ENCODE peak calls at places on chromosomes 13 and 19, in six cellular contexts. One of them, this sample, is unnamed.

GRCh38 chr19:18233224-18233825 is 7.1 kb upstream of the PDE4C start:
- DNase-seq in CD4-positive, alpha-beta T cell: peak; percentile 40
- DNase-seq in ecto neural progenitor cell: no peak
- DNase-seq in activated CD4-positive, alpha-beta T cell treated with anti-CD3 and anti-CD28 coated beads, Interleukin-2, amount 10 ng/mL, durations not matched to agents 7 days and 5 days: peak; percentile 69
- DNase-seq in GM19239: peak; percentile 58
- DNase-seq in heart left ventricle: no peak
- DNase-seq in this sample: peak; percentile 63

GRCh38 chr19:2255982-2256685 is at the start of gene JSRP1:
- DNase-seq in GM19239: no peak
- DNase-seq in activated CD4-positive, alpha-beta T cell treated with anti-CD3 and anti-CD28 coated beads, Interleukin-2, amount 10 ng/mL, durations not matched to agents 7 days and 5 days: no peak
- DNase-seq in heart left ventricle: no peak
- DNase-seq in ecto neural progenitor cell: no peak
- DNase-seq in CD4-positive, alpha-beta T cell: no peak
- DNase-seq in this sample: peak; percentile 87

GRCh38 chr13:98653471-98653985 is 76.6 kb upstream of the STK24 start:
- DNase-seq in CD4-positive, alpha-beta T cell: peak; percentile 64
- DNase-seq in GM19239: peak; percentile 75
- DNase-seq in heart left ventricle: peak; percentile 73
- DNase-seq in activated CD4-positive, alpha-beta T cell treated with anti-CD3 and anti-CD28 coated beads, Interleukin-2, amount 10 ng/mL, durations not matched to agents 7 days and 5 days: peak; percentile 72
- DNase-seq in ecto neural progenitor cell: peak; percentile 83
- DNase-seq in this sample: peak; percentile 90

GRCh38 chr13:43387880-43388279 is 364.5 kb downstream of the DNAJC15 start:
- DNase-seq in CD4-positive, alpha-beta T cell: no peak
- DNase-seq in heart left ventricle: no peak
- DNase-seq in GM19239: no peak
- DNase-seq in activated CD4-positive, alpha-beta T cell treated with anti-CD3 and anti-CD28 coated beads, Interleukin-2, amount 10 ng/mL, durations not matched to agents 7 days and 5 days: no peak
- DNase-seq in ecto neural progenitor cell: no peak
- DNase-seq in this sample: no peak

GRCh38 chr13:77002590-77003190 is 10.8 kb downstream of the CLN5 start:
- DNase-seq in heart left ventricle: no peak
- DNase-seq in CD4-positive, alpha-beta T cell: no peak
- DNase-seq in ecto neural progenitor cell: no peak
- DNase-seq in activated CD4-positive, alpha-beta T cell treated with anti-CD3 and anti-CD28 coated beads, Interleukin-2, amount 10 ng/mL, durations not matched to agents 7 days and 5 days: no peak
- DNase-seq in GM19239: no peak
- DNase-seq in this sample: no peak

GRCh38 chr13:99419591-99420243 is 81.6 kb upstream of the TM9SF2 start:
- DNase-seq in heart left ventricle: no peak
- DNase-seq in activated CD4-positive, alpha-beta T cell treated with anti-CD3 and anti-CD28 coated beads, Interleukin-2, amount 10 ng/mL, durations not matched to agents 7 days and 5 days: no peak
- DNase-seq in GM19239: no peak
- DNase-seq in CD4-positive, alpha-beta T cell: no peak
- DNase-seq in ecto neural progenitor cell: no peak
- DNase-seq in this sample: no peak

GRCh38 chr13:26964278-26965057 is 203.9 kb upstream of the GPR12 start:
- DNase-seq in GM19239: no peak
- DNase-seq in activated CD4-positive, alpha-beta T cell treated with anti-CD3 and anti-CD28 coated beads, Interleukin-2, amount 10 ng/mL, durations not matched to agents 7 days and 5 days: no peak
- DNase-seq in CD4-positive, alpha-beta T cell: no peak
- DNase-seq in ecto neural progenitor cell: no peak
- DNase-seq in heart left ventricle: peak; percentile 82
- DNase-seq in this sample: peak; percentile 47

GRCh38 chr19:5113101-5113557 is 144.2 kb downstream of the KDM4B start:
- DNase-seq in activated CD4-positive, alpha-beta T cell treated with anti-CD3 and anti-CD28 coated beads, Interleukin-2, amount 10 ng/mL, durations not matched to agents 7 days and 5 days: no peak
- DNase-seq in heart left ventricle: no peak
- DNase-seq in CD4-positive, alpha-beta T cell: no peak
- DNase-seq in GM19239: no peak
- DNase-seq in ecto neural progenitor cell: no peak
- DNase-seq in this sample: no peak

GRCh38 chr19:45645068-45645630 is 6.0 kb upstream of the EML2 start:
- DNase-seq in CD4-positive, alpha-beta T cell: no peak
- DNase-seq in ecto neural progenitor cell: no peak
- DNase-seq in activated CD4-positive, alpha-beta T cell treated with anti-CD3 and anti-CD28 coated beads, Interleukin-2, amount 10 ng/mL, durations not matched to agents 7 days and 5 days: no peak
- DNase-seq in GM19239: no peak
- DNase-seq in heart left ventricle: no peak
- DNase-seq in this sample: no peak

GRCh38 chr13:48125794-48126228 is 30.9 kb upstream of the MED4 start:
- DNase-seq in heart left ventricle: peak; percentile 52
- DNase-seq in GM19239: no peak
- DNase-seq in ecto neural progenitor cell: no peak
- DNase-seq in activated CD4-positive, alpha-beta T cell treated with anti-CD3 and anti-CD28 coated beads, Interleukin-2, amount 10 ng/mL, durations not matched to agents 7 days and 5 days: no peak
- DNase-seq in CD4-positive, alpha-beta T cell: no peak
- DNase-seq in this sample: no peak

GRCh38 chr19:55777528-55777927 is 8.6 kb downstream of the RFPL4AL1 start:
- DNase-seq in activated CD4-positive, alpha-beta T cell treated with anti-CD3 and anti-CD28 coated beads, Interleukin-2, amount 10 ng/mL, durations not matched to agents 7 days and 5 days: no peak
- DNase-seq in heart left ventricle: no peak
- DNase-seq in CD4-positive, alpha-beta T cell: no peak
- DNase-seq in ecto neural progenitor cell: no peak
- DNase-seq in GM19239: no peak
- DNase-seq in this sample: no peak

GRCh38 chr19:5436101-5436947 is 18.9 kb upstream of the ZNRF4 start:
- DNase-seq in GM19239: no peak
- DNase-seq in activated CD4-positive, alpha-beta T cell treated with anti-CD3 and anti-CD28 coated beads, Interleukin-2, amount 10 ng/mL, durations not matched to agents 7 days and 5 days: no peak
- DNase-seq in heart left ventricle: no peak
- DNase-seq in CD4-positive, alpha-beta T cell: no peak
- DNase-seq in ecto neural progenitor cell: peak; percentile 95
- DNase-seq in this sample: no peak

GRCh38 chr13:28131646-28132045 is 6.7 kb upstream of the PAN3 start:
- DNase-seq in CD4-positive, alpha-beta T cell: no peak
- DNase-seq in GM19239: no peak
- DNase-seq in ecto neural progenitor cell: no peak
- DNase-seq in activated CD4-positive, alpha-beta T cell treated with anti-CD3 and anti-CD28 coated beads, Interleukin-2, amount 10 ng/mL, durations not matched to agents 7 days and 5 days: no peak
- DNase-seq in heart left ventricle: no peak
- DNase-seq in this sample: no peak

GRCh38 chr19:45152504-45153338 is 8.1 kb downstream of the NKPD1 start:
- DNase-seq in activated CD4-positive, alpha-beta T cell treated with anti-CD3 and anti-CD28 coated beads, Interleukin-2, amount 10 ng/mL, durations not matched to agents 7 days and 5 days: peak; percentile 65
- DNase-seq in GM19239: peak; percentile 69
- DNase-seq in heart left ventricle: peak; percentile 62
- DNase-seq in CD4-positive, alpha-beta T cell: peak; percentile 23
- DNase-seq in ecto neural progenitor cell: peak; percentile 70
- DNase-seq in this sample: no peak

GRCh38 chr13:46389985-46390384 is 2.9 kb upstream of the RUBCNL start:
- DNase-seq in GM19239: no peak
- DNase-seq in CD4-positive, alpha-beta T cell: no peak
- DNase-seq in activated CD4-positive, alpha-beta T cell treated with anti-CD3 and anti-CD28 coated beads, Interleukin-2, amount 10 ng/mL, durations not matched to agents 7 days and 5 days: peak; percentile 30
- DNase-seq in ecto neural progenitor cell: no peak
- DNase-seq in heart left ventricle: peak; percentile 30
- DNase-seq in this sample: no peak

GRCh38 chr13:32246468-32246867 is 68.7 kb downstream of the ZAR1L start:
- DNase-seq in heart left ventricle: peak; percentile 73
- DNase-seq in CD4-positive, alpha-beta T cell: no peak
- DNase-seq in activated CD4-positive, alpha-beta T cell treated with anti-CD3 and anti-CD28 coated beads, Interleukin-2, amount 10 ng/mL, durations not matched to agents 7 days and 5 days: peak; percentile 53
- DNase-seq in GM19239: peak; percentile 46
- DNase-seq in ecto neural progenitor cell: peak; percentile 75
- DNase-seq in this sample: peak; percentile 21

GRCh38 chr19:35040826-35041547 is 534 bp upstream of the HPN start:
- DNase-seq in heart left ventricle: peak; percentile 96
- DNase-seq in activated CD4-positive, alpha-beta T cell treated with anti-CD3 and anti-CD28 coated beads, Interleukin-2, amount 10 ng/mL, durations not matched to agents 7 days and 5 days: no peak
- DNase-seq in GM19239: no peak
- DNase-seq in CD4-positive, alpha-beta T cell: no peak
- DNase-seq in ecto neural progenitor cell: peak; percentile 77
- DNase-seq in this sample: peak; percentile 28

GRCh38 chr19:10230155-10230903 is 802 bp downstream of the S1PR2 start:
- DNase-seq in heart left ventricle: peak; percentile 64
- DNase-seq in ecto neural progenitor cell: peak; percentile 84
- DNase-seq in activated CD4-positive, alpha-beta T cell treated with anti-CD3 and anti-CD28 coated beads, Interleukin-2, amount 10 ng/mL, durations not matched to agents 7 days and 5 days: peak; percentile 56
- DNase-seq in GM19239: no peak
- DNase-seq in CD4-positive, alpha-beta T cell: peak; percentile 64
- DNase-seq in this sample: peak; percentile 59

GRCh38 chr13:76019421-76020044 is 383.4 kb downstream of the LMO7 start:
- DNase-seq in GM19239: no peak
- DNase-seq in CD4-positive, alpha-beta T cell: no peak
- DNase-seq in ecto neural progenitor cell: peak; percentile 79
- DNase-seq in activated CD4-positive, alpha-beta T cell treated with anti-CD3 and anti-CD28 coated beads, Interleukin-2, amount 10 ng/mL, durations not matched to agents 7 days and 5 days: no peak
- DNase-seq in heart left ventricle: no peak
- DNase-seq in this sample: peak; percentile 54

GRCh38 chr19:28303502-28303901 is 909.4 kb downstream of the UQCRFS1 start:
- DNase-seq in heart left ventricle: no peak
- DNase-seq in GM19239: no peak
- DNase-seq in activated CD4-positive, alpha-beta T cell treated with anti-CD3 and anti-CD28 coated beads, Interleukin-2, amount 10 ng/mL, durations not matched to agents 7 days and 5 days: no peak
- DNase-seq in CD4-positive, alpha-beta T cell: no peak
- DNase-seq in ecto neural progenitor cell: no peak
- DNase-seq in this sample: no peak

GRCh38 chr13:54183166-54183565 is 1154.6 kb downstream of the OLFM4 start:
- DNase-seq in ecto neural progenitor cell: no peak
- DNase-seq in GM19239: no peak
- DNase-seq in CD4-positive, alpha-beta T cell: no peak
- DNase-seq in heart left ventricle: no peak
- DNase-seq in activated CD4-positive, alpha-beta T cell treated with anti-CD3 and anti-CD28 coated beads, Interleukin-2, amount 10 ng/mL, durations not matched to agents 7 days and 5 days: no peak
- DNase-seq in this sample: no peak

GRCh38 chr19:51480590-51480989 is 2.3 kb downstream of the CEACAM18 start:
- DNase-seq in GM19239: no peak
- DNase-seq in heart left ventricle: no peak
- DNase-seq in CD4-positive, alpha-beta T cell: no peak
- DNase-seq in activated CD4-positive, alpha-beta T cell treated with anti-CD3 and anti-CD28 coated beads, Interleukin-2, amount 10 ng/mL, durations not matched to agents 7 days and 5 days: peak; percentile 9
- DNase-seq in ecto neural progenitor cell: peak; percentile 58
- DNase-seq in this sample: no peak

GRCh38 chr19:37936166-37936565 is 29.2 kb downstream of the SIPA1L3 start:
- DNase-seq in heart left ventricle: no peak
- DNase-seq in ecto neural progenitor cell: no peak
- DNase-seq in CD4-positive, alpha-beta T cell: no peak
- DNase-seq in activated CD4-positive, alpha-beta T cell treated with anti-CD3 and anti-CD28 coated beads, Interleukin-2, amount 10 ng/mL, durations not matched to agents 7 days and 5 days: no peak
- DNase-seq in GM19239: no peak
- DNase-seq in this sample: no peak

GRCh38 chr13:51599444-51600176 is 15.3 kb downstream of the WDFY2 start:
- DNase-seq in heart left ventricle: no peak
- DNase-seq in CD4-positive, alpha-beta T cell: no peak
- DNase-seq in GM19239: no peak
- DNase-seq in activated CD4-positive, alpha-beta T cell treated with anti-CD3 and anti-CD28 coated beads, Interleukin-2, amount 10 ng/mL, durations not matched to agents 7 days and 5 days: no peak
- DNase-seq in ecto neural progenitor cell: no peak
- DNase-seq in this sample: no peak

GRCh38 chr19:57465680-57466381 is 8.9 kb upstream of the VN1R1 start:
- DNase-seq in GM19239: no peak
- DNase-seq in heart left ventricle: no peak
- DNase-seq in CD4-positive, alpha-beta T cell: no peak
- DNase-seq in ecto neural progenitor cell: no peak
- DNase-seq in activated CD4-positive, alpha-beta T cell treated with anti-CD3 and anti-CD28 coated beads, Interleukin-2, amount 10 ng/mL, durations not matched to agents 7 days and 5 days: peak; percentile 50
- DNase-seq in this sample: no peak

GRCh38 chr19:17616961-17617806 is 61.7 kb downstream of the COLGALT1 start:
- DNase-seq in ecto neural progenitor cell: peak; percentile 72
- DNase-seq in GM19239: no peak
- DNase-seq in activated CD4-positive, alpha-beta T cell treated with anti-CD3 and anti-CD28 coated beads, Interleukin-2, amount 10 ng/mL, durations not matched to agents 7 days and 5 days: no peak
- DNase-seq in heart left ventricle: no peak
- DNase-seq in CD4-positive, alpha-beta T cell: no peak
- DNase-seq in this sample: no peak

GRCh38 chr19:17468302-17469091 is 1.8 kb upstream of the SLC27A1 start:
- DNase-seq in CD4-positive, alpha-beta T cell: no peak
- DNase-seq in activated CD4-positive, alpha-beta T cell treated with anti-CD3 and anti-CD28 coated beads, Interleukin-2, amount 10 ng/mL, durations not matched to agents 7 days and 5 days: no peak
- DNase-seq in ecto neural progenitor cell: peak; percentile 52
- DNase-seq in heart left ventricle: peak; percentile 90
- DNase-seq in GM19239: no peak
- DNase-seq in this sample: no peak

GRCh38 chr13:97506511-97506910 is 72.5 kb downstream of the RAP2A start:
- DNase-seq in ecto neural progenitor cell: no peak
- DNase-seq in GM19239: no peak
- DNase-seq in heart left ventricle: no peak
- DNase-seq in CD4-positive, alpha-beta T cell: no peak
- DNase-seq in activated CD4-positive, alpha-beta T cell treated with anti-CD3 and anti-CD28 coated beads, Interleukin-2, amount 10 ng/mL, durations not matched to agents 7 days and 5 days: no peak
- DNase-seq in this sample: peak; percentile 10

GRCh38 chr13:103795892-103796478 is 729.8 kb upstream of the SLC10A2 start:
- DNase-seq in ecto neural progenitor cell: no peak
- DNase-seq in activated CD4-positive, alpha-beta T cell treated with anti-CD3 and anti-CD28 coated beads, Interleukin-2, amount 10 ng/mL, durations not matched to agents 7 days and 5 days: no peak
- DNase-seq in CD4-positive, alpha-beta T cell: no peak
- DNase-seq in heart left ventricle: no peak
- DNase-seq in GM19239: no peak
- DNase-seq in this sample: no peak

GRCh38 chr13:59099182-59099950 is 1064.4 kb downstream of the DIAPH3 start:
- DNase-seq in ecto neural progenitor cell: peak; percentile 61
- DNase-seq in GM19239: no peak
- DNase-seq in activated CD4-positive, alpha-beta T cell treated with anti-CD3 and anti-CD28 coated beads, Interleukin-2, amount 10 ng/mL, durations not matched to agents 7 days and 5 days: no peak
- DNase-seq in CD4-positive, alpha-beta T cell: no peak
- DNase-seq in heart left ventricle: no peak
- DNase-seq in this sample: no peak

GRCh38 chr19:49161987-49162386 is 4.4 kb downstream of the TRPM4 start:
- DNase-seq in activated CD4-positive, alpha-beta T cell treated with anti-CD3 and anti-CD28 coated beads, Interleukin-2, amount 10 ng/mL, durations not matched to agents 7 days and 5 days: no peak
- DNase-seq in CD4-positive, alpha-beta T cell: no peak
- DNase-seq in GM19239: no peak
- DNase-seq in heart left ventricle: no peak
- DNase-seq in ecto neural progenitor cell: no peak
- DNase-seq in this sample: no peak

GRCh38 chr19:35430382-35431146 is 17.5 kb upstream of the FFAR2 start:
- DNase-seq in GM19239: no peak
- DNase-seq in activated CD4-positive, alpha-beta T cell treated with anti-CD3 and anti-CD28 coated beads, Interleukin-2, amount 10 ng/mL, durations not matched to agents 7 days and 5 days: no peak
- DNase-seq in ecto neural progenitor cell: no peak
- DNase-seq in CD4-positive, alpha-beta T cell: no peak
- DNase-seq in heart left ventricle: no peak
- DNase-seq in this sample: no peak

GRCh38 chr13:60757481-60757880 is 360.5 kb downstream of the TDRD3 start:
- DNase-seq in activated CD4-positive, alpha-beta T cell treated with anti-CD3 and anti-CD28 coated beads, Interleukin-2, amount 10 ng/mL, durations not matched to agents 7 days and 5 days: no peak
- DNase-seq in GM19239: no peak
- DNase-seq in CD4-positive, alpha-beta T cell: no peak
- DNase-seq in heart left ventricle: no peak
- DNase-seq in ecto neural progenitor cell: no peak
- DNase-seq in this sample: no peak

GRCh38 chr13:23715762-23716235 is 145.6 kb downstream of the TNFRSF19 start:
- DNase-seq in GM19239: no peak
- DNase-seq in ecto neural progenitor cell: no peak
- DNase-seq in heart left ventricle: no peak
- DNase-seq in activated CD4-positive, alpha-beta T cell treated with anti-CD3 and anti-CD28 coated beads, Interleukin-2, amount 10 ng/mL, durations not matched to agents 7 days and 5 days: no peak
- DNase-seq in CD4-positive, alpha-beta T cell: no peak
- DNase-seq in this sample: peak; percentile 54

GRCh38 chr19:4878491-4878968 is 11.1 kb upstream of the PLIN3 start:
- DNase-seq in CD4-positive, alpha-beta T cell: no peak
- DNase-seq in heart left ventricle: peak; percentile 47
- DNase-seq in ecto neural progenitor cell: peak; percentile 51
- DNase-seq in GM19239: peak; percentile 24
- DNase-seq in activated CD4-positive, alpha-beta T cell treated with anti-CD3 and anti-CD28 coated beads, Interleukin-2, amount 10 ng/mL, durations not matched to agents 7 days and 5 days: no peak
- DNase-seq in this sample: no peak

GRCh38 chr13:27117947-27118346 is 53.7 kb downstream of the USP12 start:
- DNase-seq in activated CD4-positive, alpha-beta T cell treated with anti-CD3 and anti-CD28 coated beads, Interleukin-2, amount 10 ng/mL, durations not matched to agents 7 days and 5 days: no peak
- DNase-seq in GM19239: no peak
- DNase-seq in heart left ventricle: no peak
- DNase-seq in CD4-positive, alpha-beta T cell: no peak
- DNase-seq in ecto neural progenitor cell: no peak
- DNase-seq in this sample: no peak

This sample was measured in NCI-H146.